ENCODE peak calls at places on chromosomes 2 and 18, in five cellular contexts. One of them, this sample, is unnamed.

GRCh38 chr18:22300665-22301636 is 116.8 kb downstream of the CTAGE1 start:
- DNase-seq in psoas muscle: no peak
- DNase-seq in Peyer's patch: no peak
- DNase-seq in endodermal cell: no peak
- DNase-seq in stomach: no peak
- DNase-seq in this sample: no peak

GRCh38 chr2:188439986-188440385 is 148.3 kb downstream of the GULP1 start:
- DNase-seq in psoas muscle: no peak
- DNase-seq in Peyer's patch: no peak
- DNase-seq in endodermal cell: no peak
- DNase-seq in stomach: no peak
- DNase-seq in this sample: no peak

GRCh38 chr18:74513149-74513882 is 17.2 kb downstream of the CNDP2 start:
- DNase-seq in psoas muscle: no peak
- DNase-seq in Peyer's patch: no peak
- DNase-seq in endodermal cell: no peak
- DNase-seq in stomach: peak; percentile 21
- DNase-seq in this sample: no peak

GRCh38 chr2:32418777-32419176 is 62.0 kb downstream of the BIRC6 start:
- DNase-seq in psoas muscle: no peak
- DNase-seq in Peyer's patch: no peak
- DNase-seq in endodermal cell: no peak
- DNase-seq in stomach: no peak
- DNase-seq in this sample: no peak

GRCh38 chr2:23009545-23010149 is 375.3 kb upstream of the KLHL29 start:
- DNase-seq in psoas muscle: peak; percentile 43
- DNase-seq in Peyer's patch: peak; percentile 20
- DNase-seq in endodermal cell: no peak
- DNase-seq in stomach: no peak
- DNase-seq in this sample: peak; percentile 77

GRCh38 chr2:177275041-177275440 is 10.5 kb upstream of the NFE2L2 start:
- DNase-seq in psoas muscle: no peak
- DNase-seq in Peyer's patch: no peak
- DNase-seq in endodermal cell: no peak
- DNase-seq in stomach: no peak
- DNase-seq in this sample: no peak

GRCh38 chr2:132415256-132416079 is 1.1 kb upstream of the GPR39 start:
- DNase-seq in psoas muscle: no peak
- DNase-seq in Peyer's patch: no peak
- DNase-seq in endodermal cell: no peak
- DNase-seq in stomach: no peak
- DNase-seq in this sample: no peak

GRCh38 chr2:128516938-128517337 is 198.3 kb upstream of the HS6ST1 start:
- DNase-seq in psoas muscle: no peak
- DNase-seq in Peyer's patch: no peak
- DNase-seq in endodermal cell: no peak
- DNase-seq in stomach: no peak
- DNase-seq in this sample: no peak

GRCh38 chr2:182006606-182007005 is 21.0 kb downstream of the PPP1R1C start:
- DNase-seq in psoas muscle: no peak
- DNase-seq in Peyer's patch: no peak
- DNase-seq in endodermal cell: no peak
- DNase-seq in stomach: no peak
- DNase-seq in this sample: no peak

GRCh38 chr2:28717339-28717758 is 34.3 kb upstream of the PPP1CB start:
- DNase-seq in psoas muscle: peak; percentile 78
- DNase-seq in Peyer's patch: no peak
- DNase-seq in endodermal cell: no peak
- DNase-seq in stomach: no peak
- DNase-seq in this sample: peak; percentile 37

GRCh38 chr2:170305711-170306110 is 127.8 kb downstream of the MYO3B start:
- DNase-seq in psoas muscle: no peak
- DNase-seq in Peyer's patch: no peak
- DNase-seq in endodermal cell: no peak
- DNase-seq in stomach: no peak
- DNase-seq in this sample: no peak

GRCh38 chr2:21910832-21911507 is 787.2 kb downstream of the TDRD15 start:
- DNase-seq in psoas muscle: no peak
- DNase-seq in Peyer's patch: no peak
- DNase-seq in endodermal cell: no peak
- DNase-seq in stomach: no peak
- DNase-seq in this sample: no peak

GRCh38 chr18:44943201-44943881 is 262.7 kb downstream of the SETBP1 start:
- DNase-seq in psoas muscle: no peak
- DNase-seq in Peyer's patch: no peak
- DNase-seq in endodermal cell: peak; percentile 95
- DNase-seq in stomach: no peak
- DNase-seq in this sample: peak; percentile 35

GRCh38 chr2:146850746-146851145 is 994.1 kb upstream of the ACVR2A start:
- DNase-seq in psoas muscle: no peak
- DNase-seq in Peyer's patch: no peak
- DNase-seq in endodermal cell: peak; percentile 53
- DNase-seq in stomach: no peak
- DNase-seq in this sample: no peak

GRCh38 chr18:35577045-35577848 is 4.3 kb upstream of the GALNT1 start:
- DNase-seq in psoas muscle: no peak
- DNase-seq in Peyer's patch: no peak
- DNase-seq in endodermal cell: no peak
- DNase-seq in stomach: no peak
- DNase-seq in this sample: no peak

GRCh38 chr18:29737620-29738019 is 1304.9 kb downstream of the DSC3 start:
- DNase-seq in psoas muscle: no peak
- DNase-seq in Peyer's patch: no peak
- DNase-seq in endodermal cell: no peak
- DNase-seq in stomach: no peak
- DNase-seq in this sample: no peak

GRCh38 chr2:8546319-8547283 is 135.3 kb upstream of the ID2 start:
- DNase-seq in psoas muscle: no peak
- DNase-seq in Peyer's patch: no peak
- DNase-seq in endodermal cell: peak; percentile 30
- DNase-seq in stomach: peak; percentile 18
- DNase-seq in this sample: no peak

GRCh38 chr18:24071029-24071428 is 56.5 kb downstream of the TTC39C start:
- DNase-seq in psoas muscle: no peak
- DNase-seq in Peyer's patch: no peak
- DNase-seq in endodermal cell: no peak
- DNase-seq in stomach: no peak
- DNase-seq in this sample: no peak

GRCh38 chr18:77164026-77164425 is 31.4 kb upstream of the MBP start:
- DNase-seq in psoas muscle: no peak
- DNase-seq in Peyer's patch: no peak
- DNase-seq in endodermal cell: no peak
- DNase-seq in stomach: no peak
- DNase-seq in this sample: no peak

GRCh38 chr2:239312741-239313246 is 88.0 kb downstream of the HDAC4 start:
- DNase-seq in psoas muscle: peak; percentile 62
- DNase-seq in Peyer's patch: peak; percentile 15
- DNase-seq in endodermal cell: peak; percentile 34
- DNase-seq in stomach: peak; percentile 21
- DNase-seq in this sample: peak; percentile 56

GRCh38 chr2:119598576-119598975 is 54.3 kb downstream of the CFAP221 start:
- DNase-seq in psoas muscle: no peak
- DNase-seq in Peyer's patch: no peak
- DNase-seq in endodermal cell: no peak
- DNase-seq in stomach: peak; percentile 61
- DNase-seq in this sample: no peak

GRCh38 chr18:79365701-79366100 is 30.0 kb upstream of the NFATC1 start:
- DNase-seq in psoas muscle: no peak
- DNase-seq in Peyer's patch: no peak
- DNase-seq in endodermal cell: peak; percentile 27
- DNase-seq in stomach: no peak
- DNase-seq in this sample: no peak

GRCh38 chr18:79368681-79369080 is 27.0 kb upstream of the NFATC1 start:
- DNase-seq in psoas muscle: no peak
- DNase-seq in Peyer's patch: no peak
- DNase-seq in endodermal cell: no peak
- DNase-seq in stomach: no peak
- DNase-seq in this sample: peak; percentile 8

GRCh38 chr18:79367989-79368388 is 27.7 kb upstream of the NFATC1 start:
- DNase-seq in psoas muscle: no peak
- DNase-seq in Peyer's patch: peak; percentile 13
- DNase-seq in endodermal cell: no peak
- DNase-seq in stomach: no peak
- DNase-seq in this sample: peak; percentile 28

GRCh38 chr18:79367480-79367879 is 28.2 kb upstream of the NFATC1 start:
- DNase-seq in psoas muscle: no peak
- DNase-seq in Peyer's patch: no peak
- DNase-seq in endodermal cell: no peak
- DNase-seq in stomach: no peak
- DNase-seq in this sample: peak; percentile 9

GRCh38 chr18:79366177-79367094 is 29.3 kb upstream of the NFATC1 start:
- DNase-seq in psoas muscle: no peak
- DNase-seq in Peyer's patch: no peak
- DNase-seq in endodermal cell: peak; percentile 24
- DNase-seq in stomach: no peak
- DNase-seq in this sample: no peak
- H3K27ac ChIP-seq in psoas muscle: no peak overlapping the region
- H3K27ac ChIP-seq in Peyer's patch: no peak overlapping the region
- H3K27ac ChIP-seq in endodermal cell: peak overlapping the region; percentile 44
- H3K27ac ChIP-seq in stomach: no peak overlapping the region
- H3K27ac ChIP-seq in this sample: peak overlapping the region; percentile 41

GRCh38 chr2:101344173-101344572 is 35.7 kb upstream of the RNF149 start:
- DNase-seq in psoas muscle: no peak
- DNase-seq in Peyer's patch: no peak
- DNase-seq in endodermal cell: no peak
- DNase-seq in stomach: no peak
- DNase-seq in this sample: no peak
- H3K27ac ChIP-seq in psoas muscle: no peak overlapping the region
- H3K27ac ChIP-seq in Peyer's patch: no peak overlapping the region
- H3K27ac ChIP-seq in endodermal cell: no peak overlapping the region
- H3K27ac ChIP-seq in stomach: no peak overlapping the region
- H3K27ac ChIP-seq in this sample: no peak overlapping the region

DNA sequence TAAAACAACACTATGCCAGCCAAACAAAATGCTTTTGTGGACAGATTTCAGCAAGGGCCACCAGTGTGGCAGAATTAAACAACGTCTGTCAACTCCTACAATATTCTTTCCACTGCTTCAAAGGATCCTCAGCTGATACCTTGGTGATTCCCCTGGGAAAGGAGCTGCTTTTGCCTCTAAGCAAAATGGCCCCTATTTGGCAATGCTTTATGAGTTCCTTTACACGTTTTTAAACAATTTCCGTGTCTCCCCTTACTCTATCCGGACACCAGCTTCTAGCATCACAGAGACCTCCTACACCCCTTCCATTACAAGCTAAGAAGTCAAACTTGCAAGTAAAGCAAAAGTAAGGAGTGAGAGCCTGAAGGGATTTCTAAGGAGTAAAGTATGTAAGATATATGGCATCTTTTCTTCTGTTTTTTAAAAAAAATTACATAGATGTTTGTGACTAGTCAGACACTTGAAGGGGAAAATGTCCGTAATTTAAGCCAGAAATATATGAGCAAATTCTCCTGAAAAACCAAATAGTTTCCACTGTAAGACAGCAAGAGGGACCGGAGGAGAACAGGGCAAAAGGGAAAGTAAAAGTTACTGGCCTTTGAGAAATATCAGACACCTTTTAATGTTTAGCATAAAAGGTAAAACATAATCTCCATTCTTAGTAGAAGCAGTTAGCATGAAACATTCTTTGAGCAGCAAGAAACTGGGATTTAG is 1.9 kb downstream of the SOS1 start:
- DNase-seq in psoas muscle: no peak
- DNase-seq in Peyer's patch: no peak
- DNase-seq in endodermal cell: no peak
- DNase-seq in stomach: no peak
- DNase-seq in this sample: no peak
- H3K27ac ChIP-seq in psoas muscle: peak overlapping the region; percentile 94
- H3K27ac ChIP-seq in Peyer's patch: peak overlapping the region; percentile 96
- H3K27ac ChIP-seq in endodermal cell: no peak overlapping the region
- H3K27ac ChIP-seq in stomach: no peak overlapping the region
- H3K27ac ChIP-seq in this sample: peak overlapping the region; percentile 84

DNA sequence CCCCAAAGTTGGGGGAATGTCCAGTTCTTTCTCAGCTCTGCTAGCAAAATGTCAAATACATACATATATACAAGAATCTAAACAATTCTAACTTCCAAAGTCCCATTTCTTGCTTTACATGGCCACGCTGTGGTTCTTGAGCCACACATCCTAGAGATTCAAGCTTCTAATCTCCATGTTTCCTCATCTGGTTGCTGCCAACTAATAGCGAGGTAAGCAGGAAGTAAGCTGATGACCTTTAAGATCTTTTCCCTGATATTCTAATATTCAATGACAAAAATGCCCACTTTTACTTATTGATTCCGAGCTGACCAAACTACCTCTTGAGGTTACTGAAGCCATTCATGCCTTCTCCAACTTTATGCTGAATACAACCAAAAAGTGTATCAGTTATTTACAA is 3.3 kb downstream of the VPS54 start:
- DNase-seq in psoas muscle: no peak
- DNase-seq in Peyer's patch: no peak
- DNase-seq in endodermal cell: no peak
- DNase-seq in stomach: no peak
- DNase-seq in this sample: no peak
- H3K27ac ChIP-seq in psoas muscle: no peak overlapping the region
- H3K27ac ChIP-seq in Peyer's patch: no peak overlapping the region
- H3K27ac ChIP-seq in endodermal cell: no peak overlapping the region
- H3K27ac ChIP-seq in stomach: no peak overlapping the region
- H3K27ac ChIP-seq in this sample: no peak overlapping the region

GRCh38 chr2:27042985-27043634 is 8.4 kb upstream of the AGBL5 start:
- DNase-seq in psoas muscle: no peak
- DNase-seq in Peyer's patch: no peak
- DNase-seq in endodermal cell: no peak
- DNase-seq in stomach: no peak
- DNase-seq in this sample: no peak
- H3K27ac ChIP-seq in psoas muscle: no peak overlapping the region
- H3K27ac ChIP-seq in Peyer's patch: peak overlapping the region; percentile 16
- H3K27ac ChIP-seq in endodermal cell: no peak overlapping the region
- H3K27ac ChIP-seq in stomach: no peak overlapping the region
- H3K27ac ChIP-seq in this sample: no peak overlapping the region

GRCh38 chr2:191312163-191312562 is 67.0 kb downstream of the MYO1B start:
- DNase-seq in psoas muscle: no peak
- DNase-seq in Peyer's patch: no peak
- DNase-seq in endodermal cell: no peak
- DNase-seq in stomach: no peak
- DNase-seq in this sample: no peak
- H3K27ac ChIP-seq in psoas muscle: no peak overlapping the region
- H3K27ac ChIP-seq in Peyer's patch: no peak overlapping the region
- H3K27ac ChIP-seq in endodermal cell: no peak overlapping the region
- H3K27ac ChIP-seq in stomach: no peak overlapping the region
- H3K27ac ChIP-seq in this sample: no peak overlapping the region

GRCh38 chr2:26847663-26848335 is at the start of gene DPYSL5:
- DNase-seq in psoas muscle: no peak
- DNase-seq in Peyer's patch: no peak
- DNase-seq in endodermal cell: peak; percentile 92
- DNase-seq in stomach: no peak
- DNase-seq in this sample: peak; percentile 43
- H3K27ac ChIP-seq in psoas muscle: no peak within 1 kb of the TSS
- H3K27ac ChIP-seq in Peyer's patch: no peak within 1 kb of the TSS
- H3K27ac ChIP-seq in endodermal cell: peak within 1 kb of the TSS; percentile 87
- H3K27ac ChIP-seq in stomach: no peak within 1 kb of the TSS
- H3K27ac ChIP-seq in this sample: no peak within 1 kb of the TSS